ENCODE peak calls at places on chromosomes 4 and X, in eight cellular contexts. One of them, this sample, is unnamed.

GRCh38 chr4:7938513-7939376 is 916 bp downstream of the AFAP1 start:
- DNase-seq in esophagus squamous epithelium: no peak
- DNase-seq in stomach: peak
- DNase-seq in Panc1: no peak
- DNase-seq in cardiac fibroblast: peak
- DNase-seq in sigmoid colon: peak
- DNase-seq in tibial artery: peak
- DNase-seq in tibial nerve: no peak
- DNase-seq in this sample: peak

GRCh38 chr4:3827616-3828492 is 61.7 kb downstream of the ADRA2C start:
- DNase-seq in sigmoid colon: peak
- DNase-seq in cardiac fibroblast: no peak
- DNase-seq in tibial artery: peak
- DNase-seq in stomach: peak
- DNase-seq in esophagus squamous epithelium: no peak
- DNase-seq in tibial nerve: no peak
- DNase-seq in Panc1: no peak
- DNase-seq in this sample: peak

GRCh38 chr4:26321326-26322276 is 787 bp downstream of the RBPJ start:
- DNase-seq in tibial nerve: no peak
- DNase-seq in cardiac fibroblast: peak
- DNase-seq in Panc1: no peak
- DNase-seq in sigmoid colon: peak
- DNase-seq in stomach: no peak
- DNase-seq in esophagus squamous epithelium: no peak
- DNase-seq in tibial artery: peak
- DNase-seq in this sample: peak

GRCh38 chr4:150501019-150501727 is 80.8 kb upstream of the MAB21L2 start:
- DNase-seq in tibial artery: no peak
- DNase-seq in tibial nerve: no peak
- DNase-seq in esophagus squamous epithelium: no peak
- DNase-seq in cardiac fibroblast: peak
- DNase-seq in Panc1: no peak
- DNase-seq in sigmoid colon: no peak
- DNase-seq in stomach: no peak
- DNase-seq in this sample: peak

GRCh38 chr4:71268156-71268555 is 70.7 kb upstream of the SLC4A4 start:
- DNase-seq in Panc1: no peak
- DNase-seq in tibial artery: no peak
- DNase-seq in tibial nerve: no peak
- DNase-seq in cardiac fibroblast: no peak
- DNase-seq in sigmoid colon: no peak
- DNase-seq in stomach: no peak
- DNase-seq in esophagus squamous epithelium: no peak
- DNase-seq in this sample: peak

GRCh38 chr4:38128478-38129451 is 168.6 kb downstream of the PTTG2 start:
- DNase-seq in cardiac fibroblast: peak
- DNase-seq in tibial artery: no peak
- DNase-seq in tibial nerve: no peak
- DNase-seq in stomach: no peak
- DNase-seq in esophagus squamous epithelium: no peak
- DNase-seq in Panc1: no peak
- DNase-seq in sigmoid colon: no peak
- DNase-seq in this sample: peak

GRCh38 chrX:48636286-48636685 is 39.0 kb downstream of the WDR13 start:
- DNase-seq in tibial nerve: no peak
- DNase-seq in Panc1: no peak
- DNase-seq in esophagus squamous epithelium: no peak
- DNase-seq in cardiac fibroblast: no peak
- DNase-seq in stomach: no peak
- DNase-seq in tibial artery: no peak
- DNase-seq in sigmoid colon: no peak
- DNase-seq in this sample: no peak

GRCh38 chr4:183971938-183972490 is 66.9 kb downstream of the STOX2 start:
- DNase-seq in Panc1: no peak
- DNase-seq in tibial artery: no peak
- DNase-seq in esophagus squamous epithelium: no peak
- DNase-seq in tibial nerve: no peak
- DNase-seq in stomach: no peak
- DNase-seq in cardiac fibroblast: no peak
- DNase-seq in sigmoid colon: no peak
- DNase-seq in this sample: no peak

GRCh38 chrX:23742174-23742692 is 843 bp downstream of the ACOT9 start:
- DNase-seq in cardiac fibroblast: peak
- DNase-seq in esophagus squamous epithelium: no peak
- DNase-seq in tibial artery: peak
- DNase-seq in tibial nerve: no peak
- DNase-seq in Panc1: no peak
- DNase-seq in sigmoid colon: peak
- DNase-seq in stomach: peak
- DNase-seq in this sample: peak

GRCh38 chr4:52052475-52052780 is 1.3 kb downstream of the SPATA18 start:
- DNase-seq in esophagus squamous epithelium: no peak
- DNase-seq in tibial nerve: no peak
- DNase-seq in sigmoid colon: no peak
- DNase-seq in stomach: no peak
- DNase-seq in tibial artery: no peak
- DNase-seq in cardiac fibroblast: peak
- DNase-seq in Panc1: no peak
- DNase-seq in this sample: peak

GRCh38 chr4:52054254-52054653 is 3.1 kb downstream of the SPATA18 start:
- DNase-seq in tibial artery: no peak
- DNase-seq in tibial nerve: no peak
- DNase-seq in Panc1: no peak
- DNase-seq in cardiac fibroblast: no peak
- DNase-seq in stomach: no peak
- DNase-seq in esophagus squamous epithelium: no peak
- DNase-seq in sigmoid colon: no peak
- DNase-seq in this sample: no peak

GRCh38 chr4:52051615-52052474 is 741 bp downstream of the SPATA18 start:
- DNase-seq in stomach: peak
- DNase-seq in tibial nerve: no peak
- DNase-seq in esophagus squamous epithelium: no peak
- DNase-seq in sigmoid colon: peak
- DNase-seq in tibial artery: peak
- DNase-seq in cardiac fibroblast: peak
- DNase-seq in Panc1: no peak
- DNase-seq in this sample: peak

GRCh38 chr4:52057196-52057595 is 6.1 kb downstream of the SPATA18 start:
- DNase-seq in Panc1: no peak
- DNase-seq in tibial nerve: no peak
- DNase-seq in tibial artery: no peak
- DNase-seq in stomach: no peak
- DNase-seq in sigmoid colon: no peak
- DNase-seq in esophagus squamous epithelium: no peak
- DNase-seq in cardiac fibroblast: no peak
- DNase-seq in this sample: peak

DNA sequence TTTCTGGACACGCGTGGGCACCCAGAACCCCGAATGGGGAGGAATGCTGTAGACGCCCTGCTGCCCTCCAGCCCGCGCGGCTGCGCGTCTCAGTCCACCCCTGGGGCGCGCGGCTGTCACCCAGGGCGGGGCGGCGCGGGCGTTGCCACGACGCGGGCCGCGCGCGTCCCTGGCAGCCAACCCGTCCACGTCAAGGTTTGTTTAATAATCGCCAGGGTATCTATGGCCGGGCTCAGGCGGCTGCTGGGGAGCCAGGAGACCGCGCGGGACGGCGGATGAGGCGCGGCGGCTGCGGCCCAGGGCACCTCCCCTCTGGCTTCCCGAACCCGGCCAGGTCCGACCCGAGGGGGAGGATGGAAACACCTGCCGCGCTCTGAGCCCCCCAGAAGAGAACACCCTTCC is at the start of gene SPATA18:
- DNase-seq in stomach: peak
- DNase-seq in cardiac fibroblast: peak
- DNase-seq in tibial nerve: no peak
- DNase-seq in Panc1: no peak
- DNase-seq in tibial artery: no peak
- DNase-seq in sigmoid colon: peak
- DNase-seq in esophagus squamous epithelium: no peak
- DNase-seq in this sample: peak
- H3K4me3 ChIP-seq in stomach: peak
- H3K4me3 ChIP-seq in cardiac fibroblast: peak
- H3K4me3 ChIP-seq in tibial nerve: peak
- H3K4me3 ChIP-seq in Panc1: peak
- H3K4me3 ChIP-seq in tibial artery: peak
- H3K4me3 ChIP-seq in sigmoid colon: peak
- H3K4me3 ChIP-seq in esophagus squamous epithelium: peak
- H3K4me3 ChIP-seq in this sample: peak

GRCh38 chrX:70260104-70260503 is at the start of gene P2RY4:
- DNase-seq in Panc1: no peak
- DNase-seq in sigmoid colon: no peak
- DNase-seq in cardiac fibroblast: no peak
- DNase-seq in stomach: no peak
- DNase-seq in tibial nerve: no peak
- DNase-seq in esophagus squamous epithelium: no peak
- DNase-seq in tibial artery: no peak
- DNase-seq in this sample: no peak

GRCh38 chrX:70268034-70268433 is at the start of gene ARR3:
- DNase-seq in Panc1: no peak
- DNase-seq in esophagus squamous epithelium: no peak
- DNase-seq in cardiac fibroblast: no peak
- DNase-seq in stomach: no peak
- DNase-seq in tibial nerve: no peak
- DNase-seq in tibial artery: no peak
- DNase-seq in sigmoid colon: no peak
- DNase-seq in this sample: no peak

GRCh38 chrX:70257599-70258288 is 2.3 kb downstream of the P2RY4 start:
- DNase-seq in Panc1: no peak
- DNase-seq in tibial nerve: no peak
- DNase-seq in sigmoid colon: no peak
- DNase-seq in stomach: no peak
- DNase-seq in cardiac fibroblast: no peak
- DNase-seq in tibial artery: no peak
- DNase-seq in esophagus squamous epithelium: no peak
- DNase-seq in this sample: no peak

GRCh38 chrX:70264784-70265183 is 3.4 kb upstream of the ARR3 start:
- DNase-seq in cardiac fibroblast: peak
- DNase-seq in tibial artery: no peak
- DNase-seq in stomach: no peak
- DNase-seq in Panc1: no peak
- DNase-seq in sigmoid colon: no peak
- DNase-seq in esophagus squamous epithelium: no peak
- DNase-seq in tibial nerve: no peak
- DNase-seq in this sample: no peak

DNA sequence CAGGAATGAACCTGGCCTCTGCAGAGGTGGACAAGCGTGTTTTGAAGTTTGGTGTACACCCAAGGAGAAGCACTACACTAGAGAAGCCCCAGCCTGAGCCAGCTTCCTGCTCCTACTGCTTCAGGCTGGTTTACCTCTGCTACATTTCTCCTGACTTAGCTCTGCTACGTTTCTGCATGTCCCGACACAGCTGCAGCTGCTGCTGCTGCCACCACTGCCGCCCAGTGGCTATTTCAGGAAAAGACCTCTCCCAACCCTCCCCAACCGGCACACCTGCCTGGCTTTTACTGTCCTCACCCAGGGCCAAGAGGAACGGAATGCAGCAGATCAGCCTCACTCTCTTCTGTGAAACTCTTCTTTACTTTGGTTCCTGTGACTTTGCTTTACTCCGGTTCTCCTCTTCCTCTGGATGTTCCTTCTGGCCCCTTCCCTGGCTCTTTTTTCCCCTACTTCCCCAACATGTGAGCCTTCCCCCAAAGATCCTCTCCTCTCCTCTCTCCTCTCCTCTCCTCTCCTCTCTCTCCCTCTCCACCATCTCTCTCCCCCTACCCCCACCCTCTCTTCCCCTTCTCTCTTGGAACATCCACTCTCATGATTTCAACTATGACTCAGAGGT is 3.1 kb upstream of the P2RY4 start:
- DNase-seq in esophagus squamous epithelium: no peak
- DNase-seq in sigmoid colon: no peak
- DNase-seq in cardiac fibroblast: peak
- DNase-seq in stomach: no peak
- DNase-seq in Panc1: peak
- DNase-seq in tibial artery: peak
- DNase-seq in tibial nerve: no peak
- DNase-seq in this sample: peak
- TF ChIP-seq CTCF in esophagus squamous epithelium: peak
- TF ChIP-seq CTCF in sigmoid colon: no peak
- TF ChIP-seq CTCF in cardiac fibroblast: peak
- TF ChIP-seq CTCF in stomach: no peak
- TF ChIP-seq CTCF in Panc1: peak
- TF ChIP-seq CTCF in tibial artery: peak
- TF ChIP-seq CTCF in tibial nerve: no peak
- TF ChIP-seq CTCF in this sample: peak

DNA sequence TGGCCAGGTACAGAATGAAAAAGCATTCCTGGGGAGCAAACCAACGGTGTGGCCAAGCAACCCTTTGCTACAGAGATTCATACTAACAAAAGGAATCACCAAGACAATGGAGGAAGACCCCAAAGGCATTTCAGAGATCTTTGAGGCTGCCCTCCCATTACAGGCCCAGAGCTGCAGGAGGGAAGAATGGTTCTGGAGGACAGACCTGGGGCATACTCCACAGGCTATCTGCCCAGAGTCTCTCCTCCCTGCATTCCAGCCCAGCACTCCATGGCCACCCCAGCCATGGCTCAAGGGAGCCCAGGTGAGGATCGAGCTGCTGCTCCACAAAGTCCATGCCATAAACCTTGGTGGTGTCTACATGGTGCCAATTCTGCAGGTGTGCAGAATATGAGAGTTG is 81.9 kb downstream of the ATP11C start:
- DNase-seq in esophagus squamous epithelium: no peak
- DNase-seq in sigmoid colon: no peak
- DNase-seq in tibial nerve: no peak
- DNase-seq in stomach: no peak
- DNase-seq in tibial artery: no peak
- DNase-seq in cardiac fibroblast: no peak
- DNase-seq in Panc1: no peak
- DNase-seq in this sample: no peak
- H3K4me3 ChIP-seq in esophagus squamous epithelium: no peak
- H3K4me3 ChIP-seq in sigmoid colon: no peak
- H3K4me3 ChIP-seq in tibial nerve: no peak
- H3K4me3 ChIP-seq in stomach: no peak
- H3K4me3 ChIP-seq in tibial artery: no peak
- H3K4me3 ChIP-seq in cardiac fibroblast: no peak
- H3K4me3 ChIP-seq in Panc1: no peak
- H3K4me3 ChIP-seq in this sample: no peak

GRCh38 chrX:138128025-138128671 is 562.2 kb downstream of the ZIC3 start:
- DNase-seq in esophagus squamous epithelium: no peak
- DNase-seq in tibial artery: no peak
- DNase-seq in cardiac fibroblast: peak
- DNase-seq in Panc1: peak
- DNase-seq in stomach: no peak
- DNase-seq in tibial nerve: no peak
- DNase-seq in sigmoid colon: no peak
- DNase-seq in this sample: peak
- TF ChIP-seq CTCF in esophagus squamous epithelium: peak
- TF ChIP-seq CTCF in tibial artery: no peak
- TF ChIP-seq CTCF in cardiac fibroblast: peak
- TF ChIP-seq CTCF in Panc1: peak
- TF ChIP-seq CTCF in stomach: no peak
- TF ChIP-seq CTCF in tibial nerve: peak
- TF ChIP-seq CTCF in sigmoid colon: no peak
- TF ChIP-seq CTCF in this sample: peak